ENCODE peak calls at places on chromosomes 7 and 10, in nine cellular contexts. P, D, N, T, W, E, R, A and K are unnamed samples.
A peak's percentile ranks its signal among the peaks of the same experiment; 100 is the strongest.

GRCh38 chr7:5703572-5704533 is 77.6 kb downstream of the RNF216 start:
- DNase-seq in P (no peak), D (no peak), N (no peak), T (no peak), W (no peak), E (no peak), R (no peak), A (no peak), K (no peak)

GRCh38 chr10:74863508-74863907 is 37.1 kb downstream of the KAT6B start:
- DNase-seq in P (no peak), D (no peak), N (no peak), T (no peak), W (no peak), E (peak; percentile 44), R (no peak), A (no peak), K (no peak)

GRCh38 chr7:111199643-111200042 is 108.7 kb downstream of the LRRN3 start:
- DNase-seq in P (no peak), D (no peak), N (no peak), T (no peak), W (peak; percentile 6), E (peak; percentile 23), R (no peak), A (no peak), K (no peak)

GRCh38 chr7:127383123-127383835 is 9.2 kb downstream of the ZNF800 start:
- DNase-seq in P (no peak), D (no peak), N (no peak), T (no peak), W (peak; percentile 49), E (peak; percentile 29), R (no peak), A (no peak), K (no peak)

GRCh38 chr10:67772894-67773511 is 65.0 kb downstream of the DNAJC12 start:
- DNase-seq in P (no peak), D (no peak), N (no peak), T (no peak), W (no peak), E (peak; percentile 13), R (no peak), A (no peak), K (no peak)

GRCh38 chr7:23020742-23021401 is 6.9 kb upstream of the HYCC1 start:
- DNase-seq in P (no peak), D (peak; percentile 83), N (no peak), T (peak; percentile 17), W (no peak), E (peak; percentile 91), R (no peak), A (no peak), K (no peak)

GRCh38 chr10:51894752-51895151 is 195.4 kb upstream of the CSTF2T start:
- DNase-seq in P (no peak), D (no peak), N (no peak), T (no peak), W (no peak), E (peak; percentile 16), R (no peak), A (no peak), K (no peak)

GRCh38 chr7:2260820-2261219 is 18.8 kb downstream of the NUDT1 start:
- DNase-seq in P (no peak), D (no peak), N (no peak), T (no peak), W (peak; percentile 50), E (peak; percentile 26), R (no peak), A (no peak), K (no peak)

GRCh38 chr10:120077707-120078492 is 185.4 kb downstream of the SEC23IP start:
- DNase-seq in P (no peak), D (no peak), N (peak; percentile 26), T (no peak), W (no peak), E (no peak), R (no peak), A (no peak), K (no peak)

GRCh38 chr7:93835684-93836083 is 54.9 kb downstream of the TFPI2 start:
- DNase-seq in P (no peak), D (no peak), N (no peak), T (no peak), W (no peak), E (peak; percentile 2), R (no peak), A (no peak), K (no peak)

GRCh38 chr7:47435889-47436312 is 146.0 kb downstream of the TNS3 start:
- DNase-seq in P (no peak), D (peak; percentile 91), N (peak; percentile 58), T (peak; percentile 56), W (peak; percentile 95), E (peak; percentile 85), R (peak; percentile 56), A (peak; percentile 88), K (no peak)

GRCh38 chr10:23702977-23703414 is 264.1 kb downstream of the OTUD1 start:
- DNase-seq in P (no peak), D (peak; percentile 76), N (peak; percentile 76), T (peak; percentile 5), W (peak; percentile 74), E (peak; percentile 62), R (peak; percentile 81), A (peak; percentile 62), K (no peak)